ENCODE peak calls at places on chromosomes 16 and 17, in ten cellular contexts. One of them, this sample, is unnamed.

GRCh38 chr17:50947844-50948514 is 81.8 kb upstream of the TOB1 start:
- DNase-seq in transverse colon: peak; percentile 90
- DNase-seq in brain microvascular endothelial cell: no peak
- DNase-seq in mucosa of descending colon: peak; percentile 93
- DNase-seq in A549: no peak
- DNase-seq in fibroblast of mammary gland: no peak
- DNase-seq in foreskin keratinocyte: no peak
- DNase-seq in ovary: peak; percentile 61
- DNase-seq in RWPE1: no peak
- DNase-seq in body of pancreas: peak; percentile 96
- DNase-seq in this sample: peak; percentile 58

GRCh38 chr17:9982159-9982558 is 77.1 kb upstream of the RCVRN start:
- DNase-seq in transverse colon: peak; percentile 15
- DNase-seq in brain microvascular endothelial cell: no peak
- DNase-seq in mucosa of descending colon: no peak
- DNase-seq in A549: peak; percentile 53
- DNase-seq in fibroblast of mammary gland: no peak
- DNase-seq in foreskin keratinocyte: no peak
- DNase-seq in ovary: no peak
- DNase-seq in RWPE1: peak; percentile 23
- DNase-seq in body of pancreas: peak; percentile 17
- DNase-seq in this sample: no peak

GRCh38 chr17:81097943-81098308 is 63.0 kb downstream of the BAIAP2 start:
- DNase-seq in transverse colon: peak; percentile 39
- DNase-seq in brain microvascular endothelial cell: peak; percentile 12
- DNase-seq in mucosa of descending colon: peak; percentile 58
- DNase-seq in A549: peak; percentile 59
- DNase-seq in fibroblast of mammary gland: peak; percentile 61
- DNase-seq in foreskin keratinocyte: no peak
- DNase-seq in ovary: no peak
- DNase-seq in RWPE1: no peak
- DNase-seq in body of pancreas: no peak
- DNase-seq in this sample: no peak

GRCh38 chr16:82755570-82756282 is 129.0 kb downstream of the CDH13 start:
- DNase-seq in transverse colon: no peak
- DNase-seq in brain microvascular endothelial cell: no peak
- DNase-seq in mucosa of descending colon: no peak
- DNase-seq in A549: no peak
- DNase-seq in fibroblast of mammary gland: no peak
- DNase-seq in foreskin keratinocyte: no peak
- DNase-seq in ovary: no peak
- DNase-seq in RWPE1: no peak
- DNase-seq in body of pancreas: no peak
- DNase-seq in this sample: no peak

GRCh38 chr17:20009052-20009301 is 182 bp upstream of the SPECC1 start:
- DNase-seq in transverse colon: no peak
- DNase-seq in brain microvascular endothelial cell: no peak
- DNase-seq in mucosa of descending colon: no peak
- DNase-seq in A549: peak; percentile 76
- DNase-seq in fibroblast of mammary gland: no peak
- DNase-seq in foreskin keratinocyte: peak; percentile 26
- DNase-seq in ovary: no peak
- DNase-seq in RWPE1: no peak
- DNase-seq in body of pancreas: no peak
- DNase-seq in this sample: no peak

GRCh38 chr17:81859906-81860755 is at the start of gene P4HB:
- DNase-seq in transverse colon: peak; percentile 33
- DNase-seq in brain microvascular endothelial cell: no peak
- DNase-seq in mucosa of descending colon: no peak
- DNase-seq in A549: no peak
- DNase-seq in fibroblast of mammary gland: no peak
- DNase-seq in foreskin keratinocyte: no peak
- DNase-seq in ovary: no peak
- DNase-seq in RWPE1: no peak
- DNase-seq in body of pancreas: no peak
- DNase-seq in this sample: no peak

GRCh38 chr17:18043491-18043890 is 4.3 kb downstream of the GID4 start:
- DNase-seq in transverse colon: no peak
- DNase-seq in brain microvascular endothelial cell: no peak
- DNase-seq in mucosa of descending colon: no peak
- DNase-seq in A549: no peak
- DNase-seq in fibroblast of mammary gland: peak; percentile 37
- DNase-seq in foreskin keratinocyte: no peak
- DNase-seq in ovary: no peak
- DNase-seq in RWPE1: no peak
- DNase-seq in body of pancreas: no peak
- DNase-seq in this sample: no peak

GRCh38 chr16:11251525-11252481 is 4.2 kb downstream of the SOCS1 start:
- DNase-seq in transverse colon: peak; percentile 41
- DNase-seq in brain microvascular endothelial cell: peak; percentile 66
- DNase-seq in mucosa of descending colon: no peak
- DNase-seq in A549: no peak
- DNase-seq in fibroblast of mammary gland: peak; percentile 70
- DNase-seq in foreskin keratinocyte: no peak
- DNase-seq in ovary: no peak
- DNase-seq in RWPE1: no peak
- DNase-seq in body of pancreas: no peak
- DNase-seq in this sample: no peak

GRCh38 chr17:66985838-66986237 is 21.3 kb downstream of the CACNG4 start:
- DNase-seq in transverse colon: no peak
- DNase-seq in brain microvascular endothelial cell: no peak
- DNase-seq in mucosa of descending colon: no peak
- DNase-seq in A549: no peak
- DNase-seq in fibroblast of mammary gland: no peak
- DNase-seq in foreskin keratinocyte: no peak
- DNase-seq in ovary: no peak
- DNase-seq in RWPE1: no peak
- DNase-seq in body of pancreas: no peak
- DNase-seq in this sample: no peak

GRCh38 chr17:7207120-7208001 is 12.3 kb downstream of the DLG4 start:
- DNase-seq in transverse colon: no peak
- DNase-seq in brain microvascular endothelial cell: no peak
- DNase-seq in mucosa of descending colon: peak; percentile 21
- DNase-seq in A549: no peak
- DNase-seq in fibroblast of mammary gland: peak; percentile 48
- DNase-seq in foreskin keratinocyte: no peak
- DNase-seq in ovary: peak; percentile 77
- DNase-seq in RWPE1: no peak
- DNase-seq in body of pancreas: no peak
- DNase-seq in this sample: no peak

GRCh38 chr17:57987582-57988300 is at the start of gene VEZF1:
- DNase-seq in transverse colon: peak; percentile 80
- DNase-seq in brain microvascular endothelial cell: peak; percentile 43
- DNase-seq in mucosa of descending colon: peak; percentile 88
- DNase-seq in A549: peak; percentile 76
- DNase-seq in fibroblast of mammary gland: peak; percentile 44
- DNase-seq in foreskin keratinocyte: peak; percentile 52
- DNase-seq in ovary: peak; percentile 90
- DNase-seq in RWPE1: peak; percentile 83
- DNase-seq in body of pancreas: peak; percentile 79
- DNase-seq in this sample: peak; percentile 87

GRCh38 chr17:57988301-57989010 is 402 bp upstream of the VEZF1 start:
- DNase-seq in transverse colon: peak; percentile 77
- DNase-seq in brain microvascular endothelial cell: peak; percentile 28
- DNase-seq in mucosa of descending colon: peak; percentile 84
- DNase-seq in A549: peak; percentile 90
- DNase-seq in fibroblast of mammary gland: peak; percentile 60
- DNase-seq in foreskin keratinocyte: no peak
- DNase-seq in ovary: peak; percentile 85
- DNase-seq in RWPE1: peak; percentile 87
- DNase-seq in body of pancreas: peak; percentile 76
- DNase-seq in this sample: no peak

GRCh38 chr17:57990037-57990436 is 2.0 kb upstream of the VEZF1 start:
- DNase-seq in transverse colon: no peak
- DNase-seq in brain microvascular endothelial cell: no peak
- DNase-seq in mucosa of descending colon: no peak
- DNase-seq in A549: no peak
- DNase-seq in fibroblast of mammary gland: no peak
- DNase-seq in foreskin keratinocyte: no peak
- DNase-seq in ovary: no peak
- DNase-seq in RWPE1: no peak
- DNase-seq in body of pancreas: no peak
- DNase-seq in this sample: no peak

GRCh38 chr17:57986841-57987581 is 1.0 kb downstream of the VEZF1 start:
- DNase-seq in transverse colon: peak; percentile 46
- DNase-seq in brain microvascular endothelial cell: peak; percentile 65
- DNase-seq in mucosa of descending colon: peak; percentile 64
- DNase-seq in A549: peak; percentile 63
- DNase-seq in fibroblast of mammary gland: peak; percentile 82
- DNase-seq in foreskin keratinocyte: peak; percentile 52
- DNase-seq in ovary: no peak
- DNase-seq in RWPE1: no peak
- DNase-seq in body of pancreas: peak; percentile 57
- DNase-seq in this sample: no peak

DNA sequence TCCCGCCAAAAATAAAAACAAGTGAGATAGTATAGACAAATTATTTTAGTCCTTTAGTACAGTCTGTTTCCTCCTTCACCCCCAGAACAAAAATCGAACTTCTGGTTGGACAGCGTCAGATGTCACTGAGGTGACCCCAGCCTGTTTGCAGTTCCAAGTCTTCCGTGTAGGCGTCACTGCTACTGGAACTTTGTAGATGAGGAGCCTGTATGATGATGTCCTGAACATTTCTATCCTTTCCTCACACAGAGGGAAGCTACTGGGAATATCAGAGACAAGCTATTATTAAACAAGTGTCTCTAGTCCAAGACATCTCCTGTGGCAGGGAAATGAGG is 924 bp upstream of the VEZF1 start:
- DNase-seq in transverse colon: peak; percentile 34
- DNase-seq in brain microvascular endothelial cell: peak; percentile 24
- DNase-seq in mucosa of descending colon: peak; percentile 44
- DNase-seq in A549: peak; percentile 62
- DNase-seq in fibroblast of mammary gland: peak; percentile 49
- DNase-seq in foreskin keratinocyte: no peak
- DNase-seq in ovary: no peak
- DNase-seq in RWPE1: no peak
- DNase-seq in body of pancreas: peak; percentile 43
- DNase-seq in this sample: no peak
- TF ChIP-seq CTCF in transverse colon: no peak
- TF ChIP-seq CTCF in brain microvascular endothelial cell: no peak
- TF ChIP-seq CTCF in mucosa of descending colon: no peak
- TF ChIP-seq CTCF in A549: peak; percentile 16
- TF ChIP-seq CTCF in fibroblast of mammary gland: no peak
- TF ChIP-seq CTCF in foreskin keratinocyte: no peak
- TF ChIP-seq CTCF in ovary: no peak
- TF ChIP-seq CTCF in RWPE1: no peak
- TF ChIP-seq CTCF in body of pancreas: no peak
- TF ChIP-seq CTCF in this sample: no peak

GRCh38 chr16:23967018-23967417 is 131.2 kb downstream of the PRKCB start:
- DNase-seq in transverse colon: no peak
- DNase-seq in brain microvascular endothelial cell: no peak
- DNase-seq in mucosa of descending colon: no peak
- DNase-seq in A549: no peak
- DNase-seq in fibroblast of mammary gland: no peak
- DNase-seq in foreskin keratinocyte: no peak
- DNase-seq in ovary: peak; percentile 74
- DNase-seq in RWPE1: no peak
- DNase-seq in body of pancreas: no peak
- DNase-seq in this sample: no peak
- TF ChIP-seq CTCF in transverse colon: no peak
- TF ChIP-seq CTCF in brain microvascular endothelial cell: no peak
- TF ChIP-seq CTCF in mucosa of descending colon: no peak
- TF ChIP-seq CTCF in A549: no peak
- TF ChIP-seq CTCF in fibroblast of mammary gland: no peak
- TF ChIP-seq CTCF in foreskin keratinocyte: no peak
- TF ChIP-seq CTCF in ovary: no peak
- TF ChIP-seq CTCF in RWPE1: no peak
- TF ChIP-seq CTCF in body of pancreas: no peak
- TF ChIP-seq CTCF in this sample: no peak

GRCh38 chr17:4035081-4035680 is 70.9 kb upstream of the ATP2A3 start:
- DNase-seq in transverse colon: no peak
- DNase-seq in brain microvascular endothelial cell: no peak
- DNase-seq in mucosa of descending colon: no peak
- DNase-seq in A549: no peak
- DNase-seq in fibroblast of mammary gland: no peak
- DNase-seq in foreskin keratinocyte: no peak
- DNase-seq in ovary: no peak
- DNase-seq in RWPE1: no peak
- DNase-seq in body of pancreas: peak; percentile 32
- DNase-seq in this sample: no peak
- TF ChIP-seq CTCF in transverse colon: no peak
- TF ChIP-seq CTCF in brain microvascular endothelial cell: no peak
- TF ChIP-seq CTCF in mucosa of descending colon: no peak
- TF ChIP-seq CTCF in A549: no peak
- TF ChIP-seq CTCF in fibroblast of mammary gland: no peak
- TF ChIP-seq CTCF in foreskin keratinocyte: peak; percentile 15
- TF ChIP-seq CTCF in ovary: no peak
- TF ChIP-seq CTCF in RWPE1: no peak
- TF ChIP-seq CTCF in body of pancreas: peak; percentile 28
- TF ChIP-seq CTCF in this sample: no peak

GRCh38 chr16:58451263-58451662 is 48.7 kb upstream of the NDRG4 start:
- DNase-seq in transverse colon: no peak
- DNase-seq in brain microvascular endothelial cell: no peak
- DNase-seq in mucosa of descending colon: no peak
- DNase-seq in A549: no peak
- DNase-seq in fibroblast of mammary gland: no peak
- DNase-seq in foreskin keratinocyte: no peak
- DNase-seq in ovary: no peak
- DNase-seq in RWPE1: no peak
- DNase-seq in body of pancreas: no peak
- DNase-seq in this sample: no peak

GRCh38 chr16:58449768-58450167 is 50.2 kb upstream of the NDRG4 start:
- DNase-seq in transverse colon: no peak
- DNase-seq in brain microvascular endothelial cell: no peak
- DNase-seq in mucosa of descending colon: no peak
- DNase-seq in A549: no peak
- DNase-seq in fibroblast of mammary gland: no peak
- DNase-seq in foreskin keratinocyte: no peak
- DNase-seq in ovary: no peak
- DNase-seq in RWPE1: no peak
- DNase-seq in body of pancreas: no peak
- DNase-seq in this sample: no peak

GRCh38 chr16:58452640-58453039 is 47.3 kb upstream of the NDRG4 start:
- DNase-seq in transverse colon: no peak
- DNase-seq in brain microvascular endothelial cell: no peak
- DNase-seq in mucosa of descending colon: no peak
- DNase-seq in A549: no peak
- DNase-seq in fibroblast of mammary gland: no peak
- DNase-seq in foreskin keratinocyte: no peak
- DNase-seq in ovary: no peak
- DNase-seq in RWPE1: no peak
- DNase-seq in body of pancreas: no peak
- DNase-seq in this sample: no peak

GRCh38 chr16:58450590-58450989 is 49.4 kb upstream of the NDRG4 start:
- DNase-seq in transverse colon: no peak
- DNase-seq in brain microvascular endothelial cell: no peak
- DNase-seq in mucosa of descending colon: no peak
- DNase-seq in A549: no peak
- DNase-seq in fibroblast of mammary gland: no peak
- DNase-seq in foreskin keratinocyte: no peak
- DNase-seq in ovary: no peak
- DNase-seq in RWPE1: no peak
- DNase-seq in body of pancreas: no peak
- DNase-seq in this sample: no peak

DNA sequence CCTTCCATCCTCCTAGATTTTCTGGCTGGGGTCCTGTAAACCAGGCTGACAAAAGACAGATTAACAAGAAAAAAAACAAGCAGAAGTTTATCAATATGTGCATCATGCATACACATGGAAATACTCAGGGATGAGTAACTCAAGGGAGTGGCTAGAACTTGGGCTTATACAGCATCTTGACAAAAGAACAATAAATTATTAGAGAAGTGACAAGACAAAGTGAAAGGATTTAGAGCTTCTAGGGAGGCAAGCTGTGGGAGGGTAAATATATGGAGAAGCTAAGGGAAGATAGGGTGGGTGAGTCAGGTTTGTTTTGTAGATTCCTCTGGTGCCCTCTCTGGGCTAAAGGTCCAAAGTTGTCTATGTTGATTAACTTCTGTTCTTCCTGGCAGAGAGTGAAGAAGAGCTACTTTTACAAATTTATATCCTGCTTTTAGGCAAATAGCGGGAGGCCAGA is 48.0 kb upstream of the NDRG4 start:
- DNase-seq in transverse colon: no peak
- DNase-seq in brain microvascular endothelial cell: peak; percentile 22
- DNase-seq in mucosa of descending colon: no peak
- DNase-seq in A549: peak; percentile 32
- DNase-seq in fibroblast of mammary gland: peak; percentile 78
- DNase-seq in foreskin keratinocyte: peak; percentile 82
- DNase-seq in ovary: no peak
- DNase-seq in RWPE1: peak; percentile 29
- DNase-seq in body of pancreas: no peak
- DNase-seq in this sample: no peak
- TF ChIP-seq CTCF in transverse colon: no peak
- TF ChIP-seq CTCF in brain microvascular endothelial cell: no peak
- TF ChIP-seq CTCF in mucosa of descending colon: no peak
- TF ChIP-seq CTCF in A549: peak; percentile 33
- TF ChIP-seq CTCF in fibroblast of mammary gland: no peak
- TF ChIP-seq CTCF in foreskin keratinocyte: peak; percentile 63
- TF ChIP-seq CTCF in ovary: no peak
- TF ChIP-seq CTCF in RWPE1: no peak
- TF ChIP-seq CTCF in body of pancreas: no peak
- TF ChIP-seq CTCF in this sample: no peak

This sample was measured in type B pancreatic cell.